ENCODE peak calls at places on chromosomes 5 and 9, in six cellular contexts. C is AG10803, G is fibroblast of pulmonary artery, D is ecto neural progenitor cell, B is hypothalamus, Z is IMR-90. L is an unnamed sample.

GRCh38 chr9:22158983-22159382 is 149.9 kb upstream of the CDKN2B start:
- DNase-seq in D (no peak), B (no peak), G (peak), C (peak), Z (peak), L (no peak)

GRCh38 chr5:1465966-1466471 is 20.8 kb upstream of the SLC6A3 start:
- DNase-seq in D (no peak), B (no peak), C (no peak), G (no peak), Z (no peak), L (no peak)

GRCh38 chr5:132815454-132815853 is 2.4 kb downstream of the SOWAHA start:
- DNase-seq in C (peak), G (no peak), B (no peak), D (no peak), Z (peak), L (no peak)

GRCh38 chr9:34502471-34503335 is 20.1 kb downstream of the ENHO start:
- DNase-seq in Z (no peak), C (no peak), G (no peak), D (no peak), B (peak), L (no peak)

GRCh38 chr9:116027096-116027495 is 126.5 kb upstream of the PAPPA start:
- DNase-seq in B (no peak), Z (peak), G (peak), C (peak), D (no peak), L (no peak)

GRCh38 chr9:113153599-113153998 is 2.8 kb downstream of the SLC31A2 start:
- DNase-seq in B (peak), Z (no peak), D (no peak), C (no peak), G (no peak), L (no peak)

GRCh38 chr5:106020889-106021288 is 1649.8 kb downstream of the EFNA5 start:
- DNase-seq in C (no peak), D (no peak), B (no peak), Z (peak), G (peak), L (no peak)

GRCh38 chr5:179120951-179121666 is 60.9 kb downstream of the ZNF354C start:
- DNase-seq in D (peak), C (no peak), B (no peak), G (no peak), Z (no peak), L (no peak)

GRCh38 chr5:32076699-32077695 is 97.1 kb downstream of the GOLPH3 start:
- DNase-seq in C (peak), B (peak), Z (peak), D (no peak), G (peak), L (peak)

GRCh38 chr9:72894342-72894741 is 58.5 kb downstream of the ALDH1A1 start:
- DNase-seq in Z (peak), B (no peak), G (no peak), D (no peak), C (peak), L (no peak)

GRCh38 chr5:82467006-82467561 is 188.9 kb upstream of the RPS23 start:
- DNase-seq in B (no peak), G (peak), Z (no peak), D (no peak), C (peak), L (no peak)

GRCh38 chr9:108636023-108636422 is 219.8 kb downstream of the ACTL7B start:
- DNase-seq in G (no peak), C (no peak), Z (no peak), B (no peak), D (no peak), L (no peak)

GRCh38 chr9:137590469-137591383 is at the start of gene ZMYND19:
- DNase-seq in Z (peak), C (peak), D (peak), B (peak), G (peak), L (peak)